ENCODE peak calls at places on chromosome 6, in four cellular contexts. W is activated CD4-positive, alpha-beta T cell treated with anti-CD3 and anti-CD28 coated beads, Interleukin-2, amount 50 U/mL, for 48 hours; G is chondrocyte; V is left colon. X is an unnamed sample.

GRCh38 chr6:45791181-45791580 is 224.5 kb downstream of the CLIC5 start:
- DNase-seq in G (no peak), V (no peak), W (no peak), X (no peak)

GRCh38 chr6:27893059-27893835 is 18.9 kb downstream of the OR2B2 start:
- DNase-seq in W (peak), V (peak), G (no peak), X (peak)

GRCh38 chr6:82842721-82843120 is 222.9 kb downstream of the UBE3D start:
- DNase-seq in W (no peak), V (no peak), G (no peak), X (no peak)

GRCh38 chr6:156526081-156526480 is 251.1 kb upstream of the ARID1B start:
- DNase-seq in G (no peak), V (no peak), W (no peak), X (no peak)

GRCh38 chr6:84671188-84671587 is 93.2 kb downstream of the TBX18 start:
- DNase-seq in G (no peak), W (no peak), V (no peak), X (no peak)

GRCh38 chr6:7052441-7052936 is 55.3 kb upstream of the RREB1 start:
- DNase-seq in V (peak), G (no peak), W (peak), X (peak)

GRCh38 chr6:166924531-166924930 is 31.8 kb downstream of the RNASET2 start:
- DNase-seq in G (no peak), W (no peak), V (no peak), X (no peak)

GRCh38 chr6:110282412-110282811 is 75.7 kb downstream of the METTL24 start:
- DNase-seq in G (no peak), W (no peak), V (no peak), X (no peak)

GRCh38 chr6:41092421-41093140 is 19.8 kb downstream of the NFYA start:
- DNase-seq in G (no peak), W (no peak), V (no peak), X (no peak)

GRCh38 chr6:25359191-25359861 is 80.2 kb downstream of the CARMIL1 start:
- DNase-seq in V (no peak), W (no peak), G (no peak), X (no peak)

X was measured in activated naive CD8-positive, alpha-beta T cell treated with anti-CD3 and anti-CD28 coated beads, Interleukin-2, amount 50 U/mL, for 24 hours.